ENCODE peak calls at places on chromosomes 5 and 9, in seven cellular contexts. M is upper lobe of right lung; R is astrocyte; H is heart left ventricle; U is left ventricle myocardium inferior; S is psoas muscle; L is CD4-positive, alpha-beta memory T cell. O is an unnamed sample.

GRCh38 chr5:34914671-34915138 is 599 bp downstream of the RAD1 start:
- DNase-seq in U (peak; percentile 30), L (no peak), S (peak; percentile 32), R (peak; percentile 20), H (peak; percentile 14), M (peak; percentile 67), O (peak; percentile 56)

GRCh38 chr5:133890308-133890707 is 78.1 kb downstream of the C5orf15 start:
- DNase-seq in H (no peak), S (no peak), L (no peak), U (no peak), M (no peak), R (no peak), O (no peak)

GRCh38 chr9:93156475-93157008 is 22.5 kb upstream of the NINJ1 start:
- DNase-seq in U (no peak), M (no peak), L (no peak), S (no peak), H (no peak), R (no peak), O (no peak)

GRCh38 chr5:177109810-177110209 is 23.1 kb downstream of the FGFR4 start:
- DNase-seq in R (no peak), H (no peak), S (no peak), L (no peak), U (peak; percentile 23), M (no peak), O (no peak)

GRCh38 chr9:36992501-36993316 is 41.4 kb downstream of the PAX5 start:
- DNase-seq in M (no peak), H (no peak), U (no peak), L (no peak), R (no peak), S (no peak), O (peak; percentile 43)

GRCh38 chr9:135297716-135298075 is 181.9 kb upstream of the PPP1R26 start:
- DNase-seq in H (no peak), L (no peak), S (no peak), R (no peak), M (no peak), U (no peak), O (no peak)

GRCh38 chr5:171806976-171807823 is 21.6 kb downstream of the SMIM23 start:
- DNase-seq in S (no peak), R (peak; percentile 73), L (no peak), U (no peak), H (no peak), M (no peak), O (peak; percentile 41)

GRCh38 chr5:38104497-38105230 is 153.7 kb upstream of the EGFLAM start:
- DNase-seq in S (no peak), U (no peak), L (no peak), M (no peak), H (no peak), R (no peak), O (no peak)

GRCh38 chr5:142545653-142546322 is 140.1 kb downstream of the FGF1 start:
- DNase-seq in L (no peak), S (no peak), R (peak; percentile 41), H (no peak), U (no peak), M (no peak), O (peak; percentile 59)

GRCh38 chr5:150905312-150905683 is 518 bp upstream of the ZNF300 start:
- DNase-seq in M (no peak), U (no peak), L (no peak), S (no peak), R (no peak), H (no peak), O (no peak)

GRCh38 chr5:127590154-127590722 is 58.6 kb upstream of the CTXN3 start:
- DNase-seq in R (no peak), S (no peak), U (no peak), M (no peak), L (no peak), H (no peak), O (no peak)

GRCh38 chr9:96327694-96328352 is 25.8 kb upstream of the HSD17B3 start:
- DNase-seq in L (peak; percentile 46), H (peak; percentile 24), U (no peak), R (peak; percentile 16), M (no peak), S (no peak), O (peak; percentile 89)

GRCh38 chr5:14630706-14631105 is 33.8 kb upstream of the OTULIN start:
- DNase-seq in H (no peak), U (no peak), M (no peak), L (no peak), S (no peak), R (no peak), O (no peak)

GRCh38 chr5:126377444-126377843 is 45.8 kb upstream of the GRAMD2B start:
- DNase-seq in S (no peak), M (no peak), U (no peak), R (peak; percentile 40), H (no peak), L (no peak), O (peak; percentile 42)

GRCh38 chr9:31320507-31320906 is 1063.9 kb upstream of the ACO1 start:
- DNase-seq in M (no peak), U (no peak), S (no peak), R (no peak), H (no peak), L (no peak), O (no peak)

GRCh38 chr5:96680759-96681158 is 18.6 kb downstream of the CAST start:
- DNase-seq in M (no peak), U (no peak), H (no peak), L (no peak), S (no peak), R (peak; percentile 58), O (no peak)

GRCh38 chr9:71819115-71819739 is 50.9 kb upstream of the CEMIP2 start:
- DNase-seq in L (no peak), S (peak; percentile 21), R (no peak), H (peak; percentile 16), M (no peak), U (no peak), O (peak; percentile 80)

GRCh38 chr9:130860458-130861316 is 25.6 kb downstream of the ABL1 start:
- DNase-seq in H (peak; percentile 86), S (peak; percentile 85), U (peak; percentile 83), L (no peak), M (peak; percentile 87), R (peak; percentile 99), O (peak; percentile 96)

GRCh38 chr9:131736440-131736839 is 3.4 kb downstream of the RAPGEF1 start:
- DNase-seq in R (no peak), U (no peak), S (no peak), M (no peak), H (no peak), L (no peak), O (no peak)

GRCh38 chr9:133942206-133942975 is 49.7 kb downstream of the VAV2 start:
- DNase-seq in U (peak; percentile 11), S (peak; percentile 19), R (no peak), H (no peak), M (peak; percentile 47), L (no peak), O (no peak)
- H3K4me1 ChIP-seq in U (no peaks in the 10 kb centered on the region), S (no peaks in the 10 kb centered on the region), R (peaks cover 30% of the 10 kb centered on the region), H (no peaks in the 10 kb centered on the region), M (peaks cover 5% of the 10 kb centered on the region), L (no peaks in the 10 kb centered on the region), O (peaks cover 7% of the 10 kb centered on the region)

DNA sequence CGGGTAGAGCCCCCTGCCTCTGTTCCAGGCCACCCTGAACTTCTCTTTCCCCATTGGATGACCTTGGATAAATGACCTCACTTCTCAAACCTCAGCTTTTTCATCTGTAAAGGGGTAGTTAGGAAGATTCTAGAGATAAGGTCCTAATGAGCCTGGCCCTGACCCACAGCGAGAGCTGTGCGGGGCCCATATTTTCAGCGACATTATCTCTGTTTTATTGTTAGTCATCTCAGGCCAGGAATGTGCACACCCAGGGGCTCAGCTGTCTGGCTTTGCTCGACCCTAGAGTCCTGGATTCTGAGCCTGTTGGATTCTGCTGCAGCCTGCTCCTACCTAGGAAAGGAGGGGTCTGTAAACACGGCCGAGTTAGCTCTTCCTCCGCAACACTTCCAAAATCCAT is 81.2 kb upstream of the LMX1B start:
- DNase-seq in L (no peak), M (no peak), S (no peak), H (no peak), R (no peak), U (no peak), O (peak; percentile 25)
- H3K4me1 ChIP-seq in L (no peaks in the 10 kb centered on the region), M (no peaks in the 10 kb centered on the region), S (no peaks in the 10 kb centered on the region), H (no peaks in the 10 kb centered on the region), R (no peaks in the 10 kb centered on the region), U (peaks cover 7% of the 10 kb centered on the region), O (no peaks in the 10 kb centered on the region)

GRCh38 chr9:94174164-94174563 is 84.9 kb upstream of the ZNF169 start:
- DNase-seq in R (no peak), U (no peak), M (no peak), H (no peak), S (no peak), L (no peak), O (no peak)

GRCh38 chr9:94175669-94176068 is 83.4 kb upstream of the ZNF169 start:
- DNase-seq in L (no peak), H (no peak), R (peak; percentile 34), M (no peak), S (no peak), U (no peak), O (no peak)

GRCh38 chr9:94169978-94170377 is 85.7 kb downstream of the PTPDC1 start:
- DNase-seq in M (no peak), S (no peak), R (no peak), U (no peak), L (no peak), H (no peak), O (no peak)

GRCh38 chr9:94176582-94176981 is 82.5 kb upstream of the ZNF169 start:
- DNase-seq in M (no peak), L (no peak), U (no peak), S (no peak), R (no peak), H (no peak), O (no peak)

DNA sequence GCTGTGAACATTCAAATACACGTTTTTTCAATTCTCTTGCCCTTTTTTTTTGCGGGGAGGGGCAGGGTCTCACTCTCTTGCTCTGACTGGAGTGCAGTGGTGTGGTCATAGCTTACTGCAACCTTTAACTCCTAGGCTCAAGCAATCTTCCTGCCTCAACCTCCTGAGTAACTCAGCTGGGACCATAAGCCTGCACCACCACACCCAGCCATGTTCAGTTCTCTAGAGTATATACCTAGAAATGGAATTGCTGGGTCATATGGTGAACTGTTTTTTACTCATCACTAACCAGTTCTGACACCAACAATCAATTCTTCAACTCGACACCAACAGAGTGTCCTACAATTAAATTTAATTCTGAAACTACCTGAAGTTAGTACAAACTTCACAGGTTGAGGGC is 85.5 kb upstream of the ZNF169 start:
- DNase-seq in L (no peak), S (no peak), H (no peak), U (no peak), R (no peak), M (no peak), O (no peak)
- H3K4me1 ChIP-seq in L (peaks cover 92% of the 10 kb centered on the region), S (peaks cover 100% of the 10 kb centered on the region), H (peaks cover 96% of the 10 kb centered on the region), U (peaks cover 100% of the 10 kb centered on the region), R (peaks cover 28% of the 10 kb centered on the region), M (peaks cover 77% of the 10 kb centered on the region), O (peaks cover 79% of the 10 kb centered on the region)

DNA sequence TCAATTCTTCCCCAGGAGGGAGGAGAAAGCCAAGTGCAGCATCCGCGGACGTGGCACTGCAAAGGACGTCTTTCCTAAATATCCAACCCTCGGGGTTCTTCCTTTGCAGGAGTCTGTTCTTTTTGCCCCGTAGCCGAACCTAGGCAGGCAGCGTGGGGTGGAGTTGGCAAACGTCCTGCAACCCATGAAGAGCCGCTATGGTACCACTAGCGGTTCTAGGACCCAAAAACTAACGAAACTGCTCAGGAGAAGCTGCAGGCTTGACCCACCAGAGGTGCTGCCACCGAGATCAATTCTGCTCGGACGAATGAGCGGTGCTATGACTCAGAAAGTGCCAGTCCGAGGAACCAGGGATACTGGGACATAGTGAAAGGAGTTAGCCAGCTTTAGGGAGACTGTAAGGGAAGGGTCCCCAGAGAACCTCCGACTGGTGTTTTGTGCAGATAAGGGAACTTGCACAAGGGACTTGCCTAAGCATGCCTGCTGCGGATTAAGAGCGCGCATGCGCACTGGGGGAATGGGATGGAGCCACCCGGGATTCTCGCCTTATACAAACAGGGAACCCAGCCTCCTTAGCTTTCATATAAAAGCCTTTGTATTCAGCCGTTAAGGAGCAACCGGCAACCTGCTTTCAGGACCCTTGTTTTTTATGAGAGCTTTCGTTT is 32.7 kb downstream of the ANXA2R start:
- DNase-seq in H (peak; percentile 84), U (peak; percentile 85), S (peak; percentile 84), M (peak; percentile 90), L (peak; percentile 83), R (peak; percentile 83), O (peak; percentile 96)
- H3K4me1 ChIP-seq in H (no peaks in the 10 kb centered on the region), U (peaks cover 29% of the 10 kb centered on the region), S (no peaks in the 10 kb centered on the region), M (peaks cover 4% of the 10 kb centered on the region), L (peaks cover 38% of the 10 kb centered on the region), R (peaks cover 26% of the 10 kb centered on the region), O (peaks cover 8% of the 10 kb centered on the region)